ENCODE peak calls at places on chromosomes 4 and X, in five cellular contexts. L, W, J, X and D are unnamed samples.

GRCh38 chrX:28398352-28398751 is 188.9 kb upstream of the IL1RAPL1 start:
- DNase-seq in L (no peak), W (no peak), J (peak), X (no peak), D (no peak)

GRCh38 chr4:144801731-144802130 is 155.8 kb downstream of the HHIP start:
- DNase-seq in L (no peak), W (no peak), J (no peak), X (no peak), D (no peak)

GRCh38 chr4:25861422-25861926 is 1.3 kb downstream of the SEL1L3 start:
- DNase-seq in L (peak), W (peak), J (no peak), X (no peak), D (no peak)

GRCh38 chr4:152795891-152796290 is 16.1 kb downstream of the ARFIP1 start:
- DNase-seq in L (no peak), W (no peak), J (no peak), X (no peak), D (no peak)

GRCh38 chr4:147284218-147284617 is 196.7 kb upstream of the EDNRA start:
- DNase-seq in L (no peak), W (no peak), J (no peak), X (no peak), D (no peak)

GRCh38 chr4:122798917-122799316 is 27.7 kb upstream of the FGF2 start:
- DNase-seq in L (no peak), W (no peak), J (no peak), X (no peak), D (no peak)

GRCh38 chr4:149344436-149344835 is 471.2 kb downstream of the IQCM start:
- DNase-seq in L (peak), W (no peak), J (no peak), X (no peak), D (no peak)

GRCh38 chr4:33407496-33407895 is 2687.3 kb downstream of the PCDH7 start:
- DNase-seq in L (no peak), W (no peak), J (no peak), X (no peak), D (no peak)

GRCh38 chr4:7103031-7103598 is 35.3 kb upstream of the GRPEL1 start:
- DNase-seq in L (peak), W (peak), J (peak), X (peak), D (peak)

GRCh38 chrX:15834827-15835595 is 19.6 kb downstream of the AP1S2 start:
- DNase-seq in L (peak), W (no peak), J (no peak), X (no peak), D (no peak)

GRCh38 chr4:188032583-188032982 is 37.0 kb downstream of the ZFP42 start:
- DNase-seq in L (no peak), W (no peak), J (no peak), X (no peak), D (no peak)

GRCh38 chr4:24765331-24765990 is 29.9 kb upstream of the SOD3 start:
- DNase-seq in L (peak), W (no peak), J (no peak), X (no peak), D (no peak)

GRCh38 chr4:80434238-80434637 is 98.7 kb downstream of the CFAP299 start:
- DNase-seq in L (peak), W (peak), J (no peak), X (no peak), D (no peak)

GRCh38 chr4:85084371-85085170 is 118.1 kb upstream of the WDFY3 start:
- DNase-seq in L (peak), W (peak), J (peak), X (peak), D (peak)

GRCh38 chrX:103688949-103689348 is 2.5 kb upstream of the MORF4L2 start:
- DNase-seq in L (peak), W (peak), J (peak), X (no peak), D (no peak)

GRCh38 chr4:80049813-80050534 is 23.1 kb downstream of the ANTXR2 start:
- DNase-seq in L (no peak), W (no peak), J (no peak), X (no peak), D (no peak)

GRCh38 chr4:147985376-147985775 is 253.5 kb downstream of the ARHGAP10 start:
- DNase-seq in L (no peak), W (no peak), J (no peak), X (no peak), D (no peak)

GRCh38 chr4:86834901-86835300 is 14.3 kb downstream of the SLC10A6 start:
- DNase-seq in L (peak), W (no peak), J (no peak), X (no peak), D (no peak)

GRCh38 chr4:16722386-16722785 is 176.1 kb downstream of the LDB2 start:
- DNase-seq in L (no peak), W (no peak), J (no peak), X (no peak), D (no peak)

GRCh38 chr4:77849278-77849965 is 13.2 kb upstream of the MRPL1 start:
- DNase-seq in L (no peak), W (no peak), J (no peak), X (no peak), D (no peak)

GRCh38 chr4:73682508-73682907 is 57.9 kb upstream of the CXCL8 start:
- DNase-seq in L (no peak), W (no peak), J (no peak), X (no peak), D (no peak)

GRCh38 chr4:105474110-105474518 is 252 bp upstream of the PPA2 start:
- DNase-seq in L (peak), W (no peak), J (peak), X (peak), D (peak)

GRCh38 chr4:113316879-113317278 is 267.4 kb downstream of the ANK2 start:
- DNase-seq in L (no peak), W (no peak), J (no peak), X (no peak), D (peak)

GRCh38 chr4:63563288-63564014 is 845.8 kb downstream of the TECRL start:
- DNase-seq in L (no peak), W (peak), J (no peak), X (no peak), D (no peak)

GRCh38 chr4:8459867-8460453 is 19.4 kb downstream of the TRMT44 start:
- DNase-seq in L (no peak), W (no peak), J (no peak), X (no peak), D (no peak)

GRCh38 chrX:139566981-139567380 is 36.4 kb downstream of the F9 start:
- DNase-seq in L (no peak), W (no peak), J (no peak), X (no peak), D (no peak)

GRCh38 chrX:138157850-138158249 is 553.7 kb downstream of the FGF13 start:
- DNase-seq in L (no peak), W (no peak), J (no peak), X (no peak), D (no peak)
- TF ChIP-seq POLR2A in L (no peak), W (no peak), J (no peak), X (no peak), D (no peak)

GRCh38 chr4:119026662-119027444 is 108.8 kb upstream of the MYOZ2 start:
- DNase-seq in L (no peak), W (peak), J (peak), X (no peak), D (no peak)
- TF ChIP-seq POLR2A in L (no peak), W (no peak), J (peak), X (no peak), D (no peak)

GRCh38 chrX:10017866-10018265 is 50.7 kb downstream of the CLDN34 start:
- DNase-seq in L (peak), W (peak), J (peak), X (no peak), D (no peak)

GRCh38 chrX:10014462-10015373 is 47.6 kb downstream of the CLDN34 start:
- DNase-seq in L (peak), W (peak), J (peak), X (peak), D (peak)

GRCh38 chrX:10012776-10013175 is 45.6 kb downstream of the CLDN34 start:
- DNase-seq in L (no peak), W (no peak), J (no peak), X (no peak), D (no peak)

GRCh38 chrX:10016516-10017132 is 49.5 kb downstream of the CLDN34 start:
- DNase-seq in L (no peak), W (no peak), J (no peak), X (no peak), D (no peak)

GRCh38 chrX:10015711-10016515 is 48.8 kb downstream of the CLDN34 start:
- DNase-seq in L (peak), W (no peak), J (no peak), X (no peak), D (no peak)
- TF ChIP-seq POLR2A in L (peak), W (no peak), J (no peak), X (no peak), D (no peak)

GRCh38 chr4:100311181-100311580 is 120.9 kb upstream of the DDIT4L start:
- DNase-seq in L (no peak), W (peak), J (no peak), X (no peak), D (no peak)
- TF ChIP-seq POLR2A in L (no peak), W (no peak), J (no peak), X (no peak), D (no peak)

DNA sequence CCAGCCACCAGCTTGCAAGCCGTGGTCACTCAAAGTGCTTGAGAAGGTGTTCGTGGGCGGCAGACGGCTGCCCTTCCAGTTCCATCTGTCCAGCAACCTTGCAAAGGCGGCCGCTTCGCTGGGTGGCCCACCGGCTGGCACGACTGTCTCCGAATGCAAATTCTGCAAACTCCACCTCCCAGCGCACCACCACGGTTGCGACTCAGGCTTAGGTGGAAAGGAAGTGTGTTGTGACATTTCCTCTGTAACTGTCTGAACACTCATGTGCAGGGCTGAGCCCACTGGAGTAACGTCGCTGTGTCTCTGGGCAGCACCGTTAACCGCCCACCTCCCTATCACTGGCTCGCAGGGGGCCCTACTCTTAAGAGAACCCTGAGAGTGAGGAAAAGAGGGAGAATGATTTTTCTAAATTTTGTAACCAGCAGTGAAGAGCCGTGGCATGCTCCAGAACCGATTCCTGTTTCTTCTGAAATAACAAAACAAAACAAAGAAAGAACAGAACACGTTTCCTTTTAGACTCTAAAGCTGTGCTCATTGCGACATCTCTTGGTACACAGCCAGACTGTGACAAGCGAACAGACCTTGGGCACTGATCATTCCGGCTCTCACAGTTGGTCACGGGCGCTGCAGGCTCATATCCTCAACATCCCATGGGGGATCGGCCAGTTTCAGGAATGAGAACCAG is at the start of gene P2RY8:
- DNase-seq in L (no peak), W (peak), J (peak), X (peak), D (no peak)
- TF ChIP-seq POLR2A in L (no peak), W (peak), J (no peak), X (no peak), D (peak)

GRCh38 chr4:124266706-124267105 is 445.8 kb downstream of the ANKRD50 start:
- DNase-seq in L (no peak), W (no peak), J (no peak), X (no peak), D (no peak)
- TF ChIP-seq POLR2A in L (no peak), W (no peak), J (no peak), X (no peak), D (no peak)

DNA sequence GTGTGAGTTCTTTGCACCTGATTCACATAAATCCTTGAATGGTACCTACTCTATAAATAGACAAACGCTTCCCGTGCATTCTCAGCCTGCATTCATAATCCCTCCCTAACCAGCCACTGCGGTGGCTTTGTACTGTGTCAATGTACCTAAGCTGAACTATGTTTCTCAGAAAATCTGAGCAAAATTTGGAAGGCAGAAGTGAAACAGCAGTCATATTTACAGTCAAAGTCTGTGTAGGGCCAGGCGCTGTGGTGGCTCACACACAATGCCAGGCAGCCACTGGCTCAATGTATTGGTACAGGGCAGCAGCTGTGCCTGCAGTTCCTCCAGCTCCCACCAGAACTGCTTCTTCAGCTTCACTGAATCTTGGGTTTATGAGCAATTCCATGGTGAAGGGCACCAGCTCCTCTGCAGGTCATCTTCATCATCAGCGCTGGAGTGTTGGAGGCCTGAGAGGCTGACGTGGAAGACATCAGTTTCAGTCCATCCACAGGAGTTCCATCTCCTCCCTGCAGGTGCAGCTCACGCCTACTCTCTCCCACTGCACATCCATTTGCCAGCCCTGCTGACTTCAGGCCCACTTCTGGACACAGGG is 32.3 kb upstream of the IRF2 start:
- DNase-seq in L (no peak), W (peak), J (peak), X (no peak), D (peak)
- TF ChIP-seq POLR2A in L (no peak), W (no peak), J (no peak), X (no peak), D (peak)